ENCODE peak calls at places on chromosome 20, in six cellular contexts. M, P, E, D, U and W are unnamed samples.
A peak's percentile ranks its signal among the peaks of the same experiment; 100 is the strongest.

GRCh38 chr20:49948809-49949507 is 12.8 kb downstream of the RNF114 start:
- DNase-seq in P (peak; percentile 89), E (no peak), D (no peak), M (peak; percentile 93), U (no peak), W (no peak)

GRCh38 chr20:5480824-5481600 is 164.3 kb upstream of the PROKR2 start:
- DNase-seq in D (no peak), M (no peak), E (no peak), U (no peak), P (no peak), W (no peak)

GRCh38 chr20:48716086-48716485 is 111.7 kb downstream of the PREX1 start:
- DNase-seq in D (no peak), P (no peak), U (peak; percentile 60), E (no peak), M (no peak), W (no peak)

GRCh38 chr20:58466309-58466708 is 48.9 kb downstream of the APCDD1L start:
- DNase-seq in U (no peak), M (no peak), D (no peak), P (no peak), E (no peak), W (no peak)

GRCh38 chr20:13588049-13588448 is 50.7 kb downstream of the TASP1 start:
- DNase-seq in D (no peak), U (no peak), P (no peak), M (no peak), E (no peak), W (no peak)

GRCh38 chr20:19975436-19975799 is 41.7 kb upstream of the NAA20 start:
- DNase-seq in U (no peak), P (no peak), D (no peak), E (peak; percentile 33), M (peak; percentile 67), W (no peak)

GRCh38 chr20:53215166-53215565 is 243.0 kb downstream of the TSHZ2 start:
- DNase-seq in E (no peak), U (no peak), D (no peak), M (no peak), P (no peak), W (no peak)

GRCh38 chr20:42361402-42361801 is 743.2 kb upstream of the CHD6 start:
- DNase-seq in P (no peak), E (no peak), D (no peak), M (no peak), U (no peak), W (no peak)

GRCh38 chr20:41497186-41497895 is 120.8 kb downstream of the CHD6 start:
- DNase-seq in D (no peak), U (no peak), M (no peak), E (no peak), P (no peak), W (no peak)

GRCh38 chr20:58140787-58141396 is 87.6 kb downstream of the ANKRD60 start:
- DNase-seq in E (no peak), D (no peak), U (no peak), P (no peak), M (no peak), W (no peak)

GRCh38 chr20:34547844-34548613 is 10.5 kb upstream of the MAP1LC3A start:
- DNase-seq in E (no peak), D (no peak), M (no peak), U (no peak), P (no peak), W (no peak)

GRCh38 chr20:58008413-58008812 is 220.0 kb downstream of the ANKRD60 start:
- DNase-seq in E (peak; percentile 46), U (no peak), D (no peak), P (no peak), M (no peak), W (no peak)

GRCh38 chr20:2978519-2978918 is 64.9 kb upstream of the GNRH2 start:
- DNase-seq in D (no peak), U (no peak), M (no peak), P (no peak), E (no peak), W (no peak)

GRCh38 chr20:41232971-41233926 is 84.3 kb downstream of the ZHX3 start:
- DNase-seq in P (peak; percentile 84), M (peak; percentile 95), D (no peak), U (no peak), E (no peak), W (no peak)

GRCh38 chr20:25750765-25751696 is 54.4 kb upstream of the ZNF337 start:
- DNase-seq in D (no peak), P (peak; percentile 15), M (peak; percentile 44), U (peak; percentile 63), E (peak; percentile 58), W (peak; percentile 78)

GRCh38 chr20:21360686-21361085 is 36.6 kb downstream of the NKX2-4 start:
- DNase-seq in E (no peak), P (peak; percentile 15), U (no peak), M (peak; percentile 5), D (no peak), W (no peak)

GRCh38 chr20:50237349-50237748 is 46.7 kb downstream of the CEBPB start:
- DNase-seq in M (no peak), U (no peak), P (no peak), D (no peak), E (no peak), W (no peak)

GRCh38 chr20:5531318-5532081 is 214.7 kb upstream of the PROKR2 start:
- DNase-seq in U (no peak), P (peak; percentile 69), D (no peak), E (peak; percentile 20), M (peak; percentile 64), W (no peak)

GRCh38 chr20:41733151-41733550 is 115.0 kb upstream of the CHD6 start:
- DNase-seq in U (no peak), E (no peak), D (no peak), P (peak; percentile 15), M (no peak), W (no peak)

GRCh38 chr20:13212750-13213149 is 8.3 kb upstream of the ISM1 start:
- DNase-seq in D (no peak), E (no peak), P (no peak), M (no peak), U (no peak), W (no peak)

GRCh38 chr20:43385914-43386313 is 71.8 kb upstream of the SRSF6 start:
- DNase-seq in D (no peak), E (no peak), P (no peak), M (no peak), U (no peak), W (no peak)

GRCh38 chr20:3229158-3229557 is 9.8 kb downstream of the SLC4A11 start:
- DNase-seq in U (no peak), D (no peak), E (no peak), P (no peak), M (no peak), W (no peak)

DNA sequence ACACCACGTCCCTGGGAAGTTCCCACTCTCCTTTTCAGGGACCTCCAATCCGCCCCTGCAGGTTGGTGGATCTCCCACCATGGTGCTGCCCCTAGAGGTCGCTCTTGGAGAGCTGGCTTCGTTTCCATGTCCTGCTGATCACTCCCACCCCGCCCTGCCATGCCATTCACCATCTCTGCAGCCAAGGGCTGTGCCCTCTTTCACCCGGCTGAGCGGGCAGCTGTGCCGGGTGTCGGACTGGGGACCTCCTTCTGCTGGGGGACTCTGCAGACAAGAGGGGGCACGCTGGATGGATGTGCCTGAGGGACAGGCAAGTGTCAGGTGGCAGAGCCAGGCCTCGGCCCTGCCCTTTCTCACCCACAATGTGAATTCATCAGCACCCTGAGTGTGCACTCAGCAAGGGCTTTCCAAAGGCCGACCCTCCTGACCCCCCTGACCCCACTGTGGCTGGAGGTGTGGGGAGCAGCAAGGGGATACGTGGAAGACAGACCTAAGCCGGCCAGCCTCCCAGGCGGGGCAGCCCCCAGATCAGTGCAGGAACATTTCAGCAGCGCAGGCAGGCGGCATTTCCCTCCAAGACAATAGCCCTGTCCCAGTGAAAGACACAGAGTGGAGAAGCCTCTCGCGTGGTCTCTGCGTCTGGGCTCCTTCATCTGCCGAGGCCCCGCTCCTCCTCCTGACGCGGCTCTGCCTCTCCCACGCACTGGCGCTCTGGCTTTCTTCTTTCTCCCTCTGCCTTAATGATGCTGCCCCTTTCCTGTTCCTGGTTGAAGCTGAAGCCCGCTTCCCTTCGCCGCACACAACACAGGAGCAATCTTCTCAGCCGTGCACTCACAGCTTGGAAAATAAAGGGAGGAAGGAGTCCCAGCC is 347.2 kb downstream of the CDH4 start:
- DNase-seq in M (no peak), U (no peak), P (no peak), D (no peak), E (no peak), W (no peak)
- TF ChIP-seq CTCF in M (no peak), U (no peak), P (no peak), D (no peak), E (no peak), W (no peak)

GRCh38 chr20:63773571-63774347 is 34.2 kb downstream of the SLC2A4RG start:
- DNase-seq in E (no peak), D (no peak), U (no peak), M (no peak), P (no peak), W (no peak)

GRCh38 chr20:63775096-63775978 is 35.8 kb downstream of the SLC2A4RG start:
- DNase-seq in M (no peak), E (peak; percentile 65), D (peak; percentile 89), P (peak; percentile 34), U (peak; percentile 54), W (no peak)

GRCh38 chr20:63771046-63771707 is 31.6 kb downstream of the SLC2A4RG start:
- DNase-seq in E (no peak), P (no peak), U (no peak), D (no peak), M (no peak), W (no peak)

GRCh38 chr20:63774348-63774735 is 34.8 kb downstream of the SLC2A4RG start:
- DNase-seq in P (no peak), M (no peak), E (no peak), D (no peak), U (no peak), W (no peak)

GRCh38 chr20:63772781-63773520 is 33.4 kb downstream of the SLC2A4RG start:
- DNase-seq in E (peak; percentile 47), D (no peak), M (peak; percentile 13), P (no peak), U (no peak), W (no peak)
- TF ChIP-seq CTCF in E (no peak), D (no peak), M (no peak), P (no peak), U (no peak), W (no peak)

GRCh38 chr20:17658648-17658993 is 23.4 kb downstream of the RRBP1 start:
- DNase-seq in M (no peak), D (no peak), U (no peak), P (no peak), E (no peak), W (no peak)

GRCh38 chr20:17660667-17661066 is 21.4 kb downstream of the RRBP1 start:
- DNase-seq in P (no peak), E (no peak), U (no peak), M (no peak), D (no peak), W (no peak)

GRCh38 chr20:17657898-17658647 is 24.0 kb downstream of the RRBP1 start:
- DNase-seq in P (no peak), E (no peak), M (no peak), D (no peak), U (no peak), W (no peak)

GRCh38 chr20:17661121-17661744 is 20.8 kb downstream of the RRBP1 start:
- DNase-seq in P (peak; percentile 89), M (no peak), E (no peak), D (no peak), U (no peak), W (no peak)

GRCh38 chr20:17659801-17660200 is 22.2 kb downstream of the RRBP1 start:
- DNase-seq in M (no peak), E (no peak), U (no peak), P (no peak), D (no peak), W (no peak)
- TF ChIP-seq CTCF in M (no peak), E (no peak), U (no peak), P (no peak), D (peak; percentile 11), W (no peak)

GRCh38 chr20:61332016-61332975 is 80.2 kb downstream of the CDH4 start:
- DNase-seq in D (no peak), P (no peak), M (no peak), E (no peak), U (no peak), W (no peak)
- TF ChIP-seq CTCF in D (no peak), P (no peak), M (no peak), E (no peak), U (no peak), W (no peak)